ENCODE peak calls at places on chromosome 19, in eight cellular contexts. One of them, this sample, is unnamed.

GRCh38 chr19:11338569-11339253 is 746 bp downstream of the RAB3D start:
- DNase-seq in tibial nerve: no peak
- DNase-seq in heart right ventricle: no peak
- DNase-seq in right lobe of liver: no peak
- DNase-seq in CD8-positive, alpha-beta T cell: no peak
- DNase-seq in RWPE1: peak; percentile 51
- DNase-seq in neuronal stem cell: no peak
- DNase-seq in breast epithelium: no peak
- DNase-seq in this sample: no peak

GRCh38 chr19:38384209-38385027 is 3.4 kb downstream of the GGN start:
- DNase-seq in tibial nerve: no peak
- DNase-seq in heart right ventricle: no peak
- DNase-seq in right lobe of liver: no peak
- DNase-seq in CD8-positive, alpha-beta T cell: no peak
- DNase-seq in RWPE1: no peak
- DNase-seq in neuronal stem cell: no peak
- DNase-seq in breast epithelium: no peak
- DNase-seq in this sample: peak; percentile 54

GRCh38 chr19:1936430-1936829 is 4.5 kb upstream of the CSNK1G2 start:
- DNase-seq in tibial nerve: no peak
- DNase-seq in heart right ventricle: no peak
- DNase-seq in right lobe of liver: no peak
- DNase-seq in CD8-positive, alpha-beta T cell: no peak
- DNase-seq in RWPE1: no peak
- DNase-seq in neuronal stem cell: no peak
- DNase-seq in breast epithelium: no peak
- DNase-seq in this sample: no peak

GRCh38 chr19:21699197-21699596 is 68.2 kb downstream of the ZNF100 start:
- DNase-seq in tibial nerve: no peak
- DNase-seq in heart right ventricle: no peak
- DNase-seq in right lobe of liver: no peak
- DNase-seq in CD8-positive, alpha-beta T cell: no peak
- DNase-seq in RWPE1: no peak
- DNase-seq in neuronal stem cell: no peak
- DNase-seq in breast epithelium: no peak
- DNase-seq in this sample: no peak

GRCh38 chr19:6066661-6067646 is 43.3 kb downstream of the RFX2 start:
- DNase-seq in tibial nerve: peak; percentile 88
- DNase-seq in heart right ventricle: peak; percentile 91
- DNase-seq in right lobe of liver: peak; percentile 95
- DNase-seq in CD8-positive, alpha-beta T cell: no peak
- DNase-seq in RWPE1: peak; percentile 85
- DNase-seq in neuronal stem cell: peak; percentile 95
- DNase-seq in breast epithelium: peak; percentile 93
- DNase-seq in this sample: no peak

GRCh38 chr19:2461751-2462634 is 5.2 kb upstream of the LMNB2 start:
- DNase-seq in tibial nerve: no peak
- DNase-seq in heart right ventricle: peak; percentile 68
- DNase-seq in right lobe of liver: peak; percentile 73
- DNase-seq in CD8-positive, alpha-beta T cell: peak; percentile 29
- DNase-seq in RWPE1: peak; percentile 41
- DNase-seq in neuronal stem cell: peak; percentile 56
- DNase-seq in breast epithelium: no peak
- DNase-seq in this sample: no peak

GRCh38 chr19:11387154-11388034 is 3.3 kb upstream of the EPOR start:
- DNase-seq in tibial nerve: no peak
- DNase-seq in heart right ventricle: no peak
- DNase-seq in right lobe of liver: no peak
- DNase-seq in CD8-positive, alpha-beta T cell: no peak
- DNase-seq in RWPE1: no peak
- DNase-seq in neuronal stem cell: no peak
- DNase-seq in breast epithelium: no peak
- DNase-seq in this sample: no peak

GRCh38 chr19:4304509-4305252 is at the start of gene FSD1:
- DNase-seq in tibial nerve: no peak
- DNase-seq in heart right ventricle: peak; percentile 35
- DNase-seq in right lobe of liver: no peak
- DNase-seq in CD8-positive, alpha-beta T cell: peak; percentile 54
- DNase-seq in RWPE1: peak; percentile 92
- DNase-seq in neuronal stem cell: peak; percentile 80
- DNase-seq in breast epithelium: no peak
- DNase-seq in this sample: no peak

GRCh38 chr19:46599716-46600392 is 1.3 kb upstream of the CALM3 start:
- DNase-seq in tibial nerve: no peak
- DNase-seq in heart right ventricle: no peak
- DNase-seq in right lobe of liver: peak; percentile 28
- DNase-seq in CD8-positive, alpha-beta T cell: no peak
- DNase-seq in RWPE1: no peak
- DNase-seq in neuronal stem cell: no peak
- DNase-seq in breast epithelium: no peak
- DNase-seq in this sample: peak; percentile 22

GRCh38 chr19:57010541-57010940 is 109.2 kb upstream of the USP29 start:
- DNase-seq in tibial nerve: no peak
- DNase-seq in heart right ventricle: no peak
- DNase-seq in right lobe of liver: no peak
- DNase-seq in CD8-positive, alpha-beta T cell: no peak
- DNase-seq in RWPE1: no peak
- DNase-seq in neuronal stem cell: no peak
- DNase-seq in breast epithelium: no peak
- DNase-seq in this sample: no peak

GRCh38 chr19:38977445-38978314 is 2.1 kb upstream of the FBXO17 start:
- DNase-seq in tibial nerve: no peak
- DNase-seq in heart right ventricle: no peak
- DNase-seq in right lobe of liver: no peak
- DNase-seq in CD8-positive, alpha-beta T cell: no peak
- DNase-seq in RWPE1: no peak
- DNase-seq in neuronal stem cell: no peak
- DNase-seq in breast epithelium: no peak
- DNase-seq in this sample: no peak

GRCh38 chr19:1469200-1469935 is 9.6 kb downstream of the C19orf25 start:
- DNase-seq in tibial nerve: no peak
- DNase-seq in heart right ventricle: peak; percentile 18
- DNase-seq in right lobe of liver: no peak
- DNase-seq in CD8-positive, alpha-beta T cell: no peak
- DNase-seq in RWPE1: no peak
- DNase-seq in neuronal stem cell: no peak
- DNase-seq in breast epithelium: no peak
- DNase-seq in this sample: peak; percentile 83

DNA sequence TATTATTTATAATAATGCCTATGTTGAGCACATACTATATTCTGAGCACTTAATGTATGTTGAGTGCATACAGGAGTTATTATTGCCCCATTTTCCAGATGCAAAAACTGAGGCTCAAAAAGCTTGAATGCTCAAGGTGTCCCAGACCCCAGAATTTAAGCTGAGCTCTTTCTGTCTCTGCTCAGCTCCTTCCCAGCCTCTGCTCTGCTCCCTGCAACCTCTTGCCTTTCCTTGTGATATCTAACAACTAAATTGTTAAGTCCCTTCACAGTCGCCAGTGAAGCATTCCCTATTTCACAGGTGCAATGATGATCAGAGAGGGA is 4.2 kb downstream of the NOTCH3 start:
- DNase-seq in tibial nerve: no peak
- DNase-seq in heart right ventricle: no peak
- DNase-seq in right lobe of liver: no peak
- DNase-seq in CD8-positive, alpha-beta T cell: no peak
- DNase-seq in RWPE1: no peak
- DNase-seq in neuronal stem cell: no peak
- DNase-seq in breast epithelium: no peak
- DNase-seq in this sample: no peak
- H3K27ac ChIP-seq in tibial nerve: no peak overlapping the region
- H3K27ac ChIP-seq in heart right ventricle: no peak overlapping the region
- H3K27ac ChIP-seq in right lobe of liver: no peak overlapping the region
- H3K27ac ChIP-seq in CD8-positive, alpha-beta T cell: no peak overlapping the region
- H3K27ac ChIP-seq in RWPE1: peak overlapping the region; percentile 92
- H3K27ac ChIP-seq in neuronal stem cell: no peak overlapping the region
- H3K27ac ChIP-seq in breast epithelium: peak overlapping the region; percentile 95
- H3K27ac ChIP-seq in this sample: peak overlapping the region; percentile 83

GRCh38 chr19:54142166-54142780 is 4.7 kb downstream of the CNOT3 start:
- DNase-seq in tibial nerve: no peak
- DNase-seq in heart right ventricle: no peak
- DNase-seq in right lobe of liver: no peak
- DNase-seq in CD8-positive, alpha-beta T cell: no peak
- DNase-seq in RWPE1: no peak
- DNase-seq in neuronal stem cell: no peak
- DNase-seq in breast epithelium: no peak
- DNase-seq in this sample: no peak

GRCh38 chr19:54138777-54139256 is 1.3 kb downstream of the CNOT3 start:
- DNase-seq in tibial nerve: no peak
- DNase-seq in heart right ventricle: no peak
- DNase-seq in right lobe of liver: no peak
- DNase-seq in CD8-positive, alpha-beta T cell: no peak
- DNase-seq in RWPE1: no peak
- DNase-seq in neuronal stem cell: no peak
- DNase-seq in breast epithelium: no peak
- DNase-seq in this sample: peak; percentile 56

GRCh38 chr19:54137114-54137912 is at the start of gene CNOT3:
- DNase-seq in tibial nerve: peak; percentile 97
- DNase-seq in heart right ventricle: peak; percentile 99
- DNase-seq in right lobe of liver: peak; percentile 100
- DNase-seq in CD8-positive, alpha-beta T cell: peak; percentile 99
- DNase-seq in RWPE1: peak; percentile 99
- DNase-seq in neuronal stem cell: peak; percentile 100
- DNase-seq in breast epithelium: peak; percentile 100
- DNase-seq in this sample: peak; percentile 100

GRCh38 chr19:54137913-54138776 is 583 bp downstream of the CNOT3 start:
- DNase-seq in tibial nerve: no peak
- DNase-seq in heart right ventricle: no peak
- DNase-seq in right lobe of liver: no peak
- DNase-seq in CD8-positive, alpha-beta T cell: no peak
- DNase-seq in RWPE1: no peak
- DNase-seq in neuronal stem cell: no peak
- DNase-seq in breast epithelium: no peak
- DNase-seq in this sample: peak; percentile 85

DNA sequence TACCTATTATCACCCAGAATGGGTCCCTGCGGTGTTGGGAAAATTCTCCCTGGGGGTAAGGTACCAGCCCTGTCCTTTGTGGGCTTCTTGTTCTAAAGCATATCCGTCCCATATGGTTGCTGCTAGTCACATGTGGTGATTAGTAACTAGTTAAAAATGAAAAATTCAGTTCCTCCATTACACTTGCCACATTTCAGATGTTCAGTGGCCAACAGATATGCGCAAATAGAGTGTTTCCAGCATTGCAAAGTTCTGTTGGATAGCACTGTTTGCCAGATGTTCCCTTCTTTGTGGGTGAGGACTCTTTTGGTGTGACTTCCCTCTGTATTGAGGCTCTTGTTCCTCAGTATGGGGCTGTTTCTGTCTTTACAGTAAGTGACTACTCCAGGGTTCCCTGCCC is 3.8 kb downstream of the CNOT3 start:
- DNase-seq in tibial nerve: no peak
- DNase-seq in heart right ventricle: no peak
- DNase-seq in right lobe of liver: no peak
- DNase-seq in CD8-positive, alpha-beta T cell: no peak
- DNase-seq in RWPE1: no peak
- DNase-seq in neuronal stem cell: no peak
- DNase-seq in breast epithelium: no peak
- DNase-seq in this sample: no peak
- H3K27ac ChIP-seq in tibial nerve: no peak overlapping the region
- H3K27ac ChIP-seq in heart right ventricle: no peak overlapping the region
- H3K27ac ChIP-seq in right lobe of liver: no peak overlapping the region
- H3K27ac ChIP-seq in CD8-positive, alpha-beta T cell: no peak overlapping the region
- H3K27ac ChIP-seq in RWPE1: no peak overlapping the region
- H3K27ac ChIP-seq in neuronal stem cell: no peak overlapping the region
- H3K27ac ChIP-seq in breast epithelium: no peak overlapping the region
- H3K27ac ChIP-seq in this sample: no peak overlapping the region

GRCh38 chr19:17751912-17752273 is 616 bp downstream of the FCHO1 start:
- DNase-seq in tibial nerve: no peak
- DNase-seq in heart right ventricle: no peak
- DNase-seq in right lobe of liver: no peak
- DNase-seq in CD8-positive, alpha-beta T cell: no peak
- DNase-seq in RWPE1: no peak
- DNase-seq in neuronal stem cell: no peak
- DNase-seq in breast epithelium: no peak
- DNase-seq in this sample: peak; percentile 57

GRCh38 chr19:17749912-17750317 is 1.4 kb upstream of the FCHO1 start:
- DNase-seq in tibial nerve: no peak
- DNase-seq in heart right ventricle: no peak
- DNase-seq in right lobe of liver: no peak
- DNase-seq in CD8-positive, alpha-beta T cell: no peak
- DNase-seq in RWPE1: no peak
- DNase-seq in neuronal stem cell: no peak
- DNase-seq in breast epithelium: no peak
- DNase-seq in this sample: no peak

GRCh38 chr19:17748884-17749638 is 2.2 kb upstream of the FCHO1 start:
- DNase-seq in tibial nerve: no peak
- DNase-seq in heart right ventricle: no peak
- DNase-seq in right lobe of liver: no peak
- DNase-seq in CD8-positive, alpha-beta T cell: no peak
- DNase-seq in RWPE1: no peak
- DNase-seq in neuronal stem cell: no peak
- DNase-seq in breast epithelium: no peak
- DNase-seq in this sample: no peak

GRCh38 chr19:17752865-17753639 is 1.8 kb downstream of the FCHO1 start:
- DNase-seq in tibial nerve: no peak
- DNase-seq in heart right ventricle: no peak
- DNase-seq in right lobe of liver: no peak
- DNase-seq in CD8-positive, alpha-beta T cell: no peak
- DNase-seq in RWPE1: no peak
- DNase-seq in neuronal stem cell: no peak
- DNase-seq in breast epithelium: no peak
- DNase-seq in this sample: peak; percentile 75

DNA sequence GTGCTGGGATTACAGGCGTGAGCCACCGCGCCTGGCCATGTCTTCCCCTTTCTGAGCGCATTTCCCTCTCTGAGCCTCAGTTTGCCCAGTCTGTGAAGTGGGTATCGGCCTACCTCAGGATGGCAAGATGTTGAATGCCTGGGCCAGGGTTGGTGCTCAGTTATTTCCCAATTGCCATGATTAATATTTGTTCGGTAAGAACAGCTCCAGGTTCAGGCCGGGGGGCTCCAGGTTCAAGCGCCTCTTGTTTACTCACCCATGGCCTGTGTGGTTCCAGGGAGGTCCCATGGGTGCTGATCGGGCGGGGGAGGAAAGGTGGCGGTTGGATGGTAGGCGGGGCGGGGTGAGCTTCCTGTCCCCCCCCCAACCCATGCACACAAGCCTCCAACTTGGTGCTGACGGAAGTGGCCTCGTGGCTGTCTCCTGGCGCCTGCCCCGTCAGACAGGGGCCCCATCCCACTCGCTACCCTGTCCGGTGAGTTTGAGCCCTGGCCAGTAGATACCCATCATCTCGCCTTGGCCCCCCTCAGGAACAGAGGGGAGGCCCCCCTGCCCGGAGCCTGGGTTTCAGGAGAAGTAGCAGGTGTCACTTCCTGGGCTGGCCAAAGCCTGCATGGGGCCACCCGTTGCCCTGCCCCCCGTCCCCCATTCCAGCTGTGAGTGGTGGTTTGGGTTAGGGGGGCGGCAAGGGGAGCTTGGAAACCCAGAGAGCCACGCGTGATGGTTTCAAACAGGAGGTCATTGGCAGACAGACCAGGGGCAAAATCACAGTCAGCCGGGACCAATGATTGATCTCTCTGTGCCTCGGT is at the start of gene FCHO1:
- DNase-seq in tibial nerve: peak; percentile 21
- DNase-seq in heart right ventricle: peak; percentile 42
- DNase-seq in right lobe of liver: no peak
- DNase-seq in CD8-positive, alpha-beta T cell: peak; percentile 82
- DNase-seq in RWPE1: no peak
- DNase-seq in neuronal stem cell: no peak
- DNase-seq in breast epithelium: no peak
- DNase-seq in this sample: peak; percentile 94
- H3K27ac ChIP-seq in tibial nerve: peak within 1 kb of the TSS; percentile 77
- H3K27ac ChIP-seq in heart right ventricle: no peak within 1 kb of the TSS
- H3K27ac ChIP-seq in right lobe of liver: peak within 1 kb of the TSS; percentile 15
- H3K27ac ChIP-seq in CD8-positive, alpha-beta T cell: peak within 1 kb of the TSS; percentile 68
- H3K27ac ChIP-seq in RWPE1: peak within 1 kb of the TSS; percentile 41
- H3K27ac ChIP-seq in neuronal stem cell: no peak within 1 kb of the TSS
- H3K27ac ChIP-seq in breast epithelium: no peak within 1 kb of the TSS
- H3K27ac ChIP-seq in this sample: peak within 1 kb of the TSS; percentile 87

GRCh38 chr19:55000761-55001160 is 34.6 kb downstream of the NLRP2 start:
- DNase-seq in tibial nerve: no peak
- DNase-seq in heart right ventricle: no peak
- DNase-seq in right lobe of liver: no peak
- DNase-seq in CD8-positive, alpha-beta T cell: no peak
- DNase-seq in RWPE1: no peak
- DNase-seq in neuronal stem cell: no peak
- DNase-seq in breast epithelium: no peak
- DNase-seq in this sample: no peak
- H3K27ac ChIP-seq in tibial nerve: no peak overlapping the region
- H3K27ac ChIP-seq in heart right ventricle: no peak overlapping the region
- H3K27ac ChIP-seq in right lobe of liver: no peak overlapping the region
- H3K27ac ChIP-seq in CD8-positive, alpha-beta T cell: no peak overlapping the region
- H3K27ac ChIP-seq in RWPE1: no peak overlapping the region
- H3K27ac ChIP-seq in neuronal stem cell: no peak overlapping the region
- H3K27ac ChIP-seq in breast epithelium: no peak overlapping the region
- H3K27ac ChIP-seq in this sample: no peak overlapping the region